ENCODE peak calls at places on chromosomes 3 and 15, in eight cellular contexts. E is mammary epithelial cell; J is WTC11; H is H54; A is HEK293T; Z is nucleus accumbens; O is stimulated activated CD4-positive, alpha-beta T cell treated with anti-CD3 and anti-CD28 coated beads, Interleukin-15, amount 100 ng/mL, for 24 hours; G is non-pigmented ciliary epithelial cell. D is an unnamed sample.

GRCh38 chr3:55818485-55818884 is 331.4 kb upstream of the WNT5A start:
- DNase-seq in E (no peak), J (no peak), H (no peak), A (no peak), Z (no peak), O (no peak), G (no peak), D (no peak)

GRCh38 chr3:127495821-127496220 is 94.7 kb downstream of the TPRA1 start:
- DNase-seq in E (no peak), J (no peak), H (no peak), A (no peak), Z (no peak), O (no peak), G (no peak), D (no peak)

GRCh38 chr3:189270248-189270832 is 98.6 kb downstream of the TPRG1 start:
- DNase-seq in E (peak), J (peak), H (peak), A (peak), Z (peak), O (peak), G (peak), D (no peak)

GRCh38 chr15:27059610-27060202 is 88.7 kb downstream of the GABRG3 start:
- DNase-seq in E (no peak), J (peak), H (peak), A (peak), Z (peak), O (peak), G (no peak), D (no peak)

GRCh38 chr3:197394464-197395321 is 96.3 kb upstream of the DLG1 start:
- DNase-seq in E (peak), J (no peak), H (peak), A (no peak), Z (no peak), O (peak), G (peak), D (no peak)

GRCh38 chr3:42526616-42527367 is 24.3 kb downstream of the VIPR1 start:
- DNase-seq in E (no peak), J (peak), H (no peak), A (no peak), Z (no peak), O (peak), G (no peak), D (no peak)

GRCh38 chr15:53522878-53523455 is 236.5 kb downstream of the WDR72 start:
- DNase-seq in E (peak), J (no peak), H (no peak), A (no peak), Z (no peak), O (no peak), G (no peak), D (no peak)

GRCh38 chr15:69957175-69957574 is 140.5 kb downstream of the TLE3 start:
- DNase-seq in E (no peak), J (no peak), H (no peak), A (no peak), Z (no peak), O (no peak), G (no peak), D (no peak)

GRCh38 chr15:32870240-32871033 is 152.6 kb downstream of the GREM1 start:
- DNase-seq in E (no peak), J (no peak), H (peak), A (no peak), Z (no peak), O (peak), G (peak), D (no peak)